ENCODE peak calls at places on chromosome 13, in four cellular contexts. One of them, this sample, is unnamed.

GRCh38 chr13:73722120-73722519 is 412.1 kb downstream of the KLF12 start:
- DNase-seq in mesendoderm: peak
- DNase-seq in trophoblast cell: no peak
- DNase-seq in H1: no peak
- DNase-seq in this sample: no peak

GRCh38 chr13:27474751-27475268 is 24.4 kb upstream of the MTIF3 start:
- DNase-seq in mesendoderm: no peak
- DNase-seq in H1: no peak
- DNase-seq in trophoblast cell: no peak
- DNase-seq in this sample: no peak

GRCh38 chr13:60139272-60139671 is 24.5 kb downstream of the DIAPH3 start:
- DNase-seq in H1: no peak
- DNase-seq in trophoblast cell: no peak
- DNase-seq in mesendoderm: no peak
- DNase-seq in this sample: no peak

GRCh38 chr13:42057918-42058530 is 9.6 kb downstream of the DGKH start:
- DNase-seq in mesendoderm: no peak
- DNase-seq in trophoblast cell: no peak
- DNase-seq in H1: no peak
- DNase-seq in this sample: no peak

GRCh38 chr13:98214707-98215106 is 37.6 kb upstream of the RNF113B start:
- DNase-seq in mesendoderm: no peak
- DNase-seq in trophoblast cell: peak
- DNase-seq in H1: no peak
- DNase-seq in this sample: no peak

GRCh38 chr13:59305896-59306295 is 857.8 kb downstream of the DIAPH3 start:
- DNase-seq in mesendoderm: no peak
- DNase-seq in H1: no peak
- DNase-seq in trophoblast cell: no peak
- DNase-seq in this sample: no peak

GRCh38 chr13:89490661-89491060 is 1819.5 kb downstream of the SLITRK5 start:
- DNase-seq in H1: no peak
- DNase-seq in trophoblast cell: no peak
- DNase-seq in mesendoderm: no peak
- DNase-seq in this sample: no peak

GRCh38 chr13:51769455-51770127 is 34.4 kb downstream of the DHRS12 start:
- DNase-seq in trophoblast cell: no peak
- DNase-seq in mesendoderm: no peak
- DNase-seq in H1: no peak
- DNase-seq in this sample: no peak

GRCh38 chr13:112651306-112651705 is 38.5 kb upstream of the ATP11A start:
- DNase-seq in mesendoderm: no peak
- DNase-seq in trophoblast cell: no peak
- DNase-seq in H1: no peak
- DNase-seq in this sample: no peak

GRCh38 chr13:59229861-59230260 is 933.9 kb downstream of the DIAPH3 start:
- DNase-seq in trophoblast cell: no peak
- DNase-seq in H1: no peak
- DNase-seq in mesendoderm: no peak
- DNase-seq in this sample: no peak

GRCh38 chr13:22789027-22789593 is 391.7 kb upstream of the SGCG start:
- DNase-seq in trophoblast cell: no peak
- DNase-seq in H1: no peak
- DNase-seq in mesendoderm: no peak
- DNase-seq in this sample: no peak

GRCh38 chr13:45718063-45718462 is 15.9 kb downstream of the CBY2 start:
- DNase-seq in mesendoderm: peak
- DNase-seq in trophoblast cell: no peak
- DNase-seq in H1: no peak
- DNase-seq in this sample: no peak

GRCh38 chr13:110442946-110443632 is 118.4 kb downstream of the RAB20 start:
- DNase-seq in trophoblast cell: no peak
- DNase-seq in H1: no peak
- DNase-seq in mesendoderm: no peak
- DNase-seq in this sample: no peak

GRCh38 chr13:43272866-43273265 is 249.5 kb downstream of the DNAJC15 start:
- DNase-seq in mesendoderm: peak
- DNase-seq in H1: no peak
- DNase-seq in trophoblast cell: no peak
- DNase-seq in this sample: no peak

GRCh38 chr13:25847145-25847544 is 204.7 kb downstream of the SHISA2 start:
- DNase-seq in H1: no peak
- DNase-seq in trophoblast cell: no peak
- DNase-seq in mesendoderm: no peak
- DNase-seq in this sample: no peak

GRCh38 chr13:113160983-113161382 is 2.5 kb downstream of the PROZ start:
- DNase-seq in H1: no peak
- DNase-seq in trophoblast cell: no peak
- DNase-seq in mesendoderm: no peak
- DNase-seq in this sample: no peak

GRCh38 chr13:49996951-49997895 is at the start of gene TRIM13:
- DNase-seq in mesendoderm: peak
- DNase-seq in H1: peak
- DNase-seq in trophoblast cell: peak
- DNase-seq in this sample: peak
- H2AK5ac ChIP-seq in mesendoderm: no peak
- H2AK5ac ChIP-seq in H1: no peak
- H2AK5ac ChIP-seq in trophoblast cell: peak
- H2AK5ac ChIP-seq in this sample: peak

GRCh38 chr13:95585867-95586266 is 33.3 kb downstream of the CLDN10 start:
- DNase-seq in mesendoderm: no peak
- DNase-seq in H1: no peak
- DNase-seq in trophoblast cell: peak
- DNase-seq in this sample: no peak
- H2BK5ac ChIP-seq in mesendoderm: no peak
- H2BK5ac ChIP-seq in H1: no peak
- H2BK5ac ChIP-seq in trophoblast cell: no peak
- H2BK5ac ChIP-seq in this sample: no peak

GRCh38 chr13:55632402-55632801 is 1508.3 kb upstream of the PRR20A start:
- DNase-seq in trophoblast cell: no peak
- DNase-seq in mesendoderm: no peak
- DNase-seq in H1: no peak
- DNase-seq in this sample: no peak
- H3K4me2 ChIP-seq in trophoblast cell: no peak
- H3K4me2 ChIP-seq in mesendoderm: no peak
- H3K4me2 ChIP-seq in H1: no peak
- H3K4me2 ChIP-seq in this sample: no peak

DNA sequence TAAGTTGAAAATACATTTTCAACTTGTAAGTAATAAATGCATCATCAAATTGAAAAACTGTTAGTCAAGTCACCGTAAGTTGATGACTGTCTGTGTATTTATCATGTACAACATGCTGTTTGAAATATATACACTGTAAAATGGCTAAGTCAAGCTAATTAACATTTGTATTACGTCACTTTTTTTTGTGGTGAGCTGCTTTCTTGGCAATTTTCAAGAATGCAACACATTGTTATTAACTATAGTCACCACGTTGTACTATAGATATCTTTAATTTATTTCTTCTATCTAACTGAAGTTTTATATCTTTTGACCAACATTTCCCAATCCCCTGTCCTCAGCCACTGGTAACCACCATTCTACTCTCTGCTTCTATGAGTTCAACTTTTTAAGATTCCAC is 57.0 kb downstream of the RBM26 start:
- DNase-seq in mesendoderm: no peak
- DNase-seq in H1: no peak
- DNase-seq in trophoblast cell: no peak
- DNase-seq in this sample: no peak
- H2AK5ac ChIP-seq in mesendoderm: no peak
- H2AK5ac ChIP-seq in H1: no peak
- H2AK5ac ChIP-seq in trophoblast cell: no peak
- H2AK5ac ChIP-seq in this sample: no peak

DNA sequence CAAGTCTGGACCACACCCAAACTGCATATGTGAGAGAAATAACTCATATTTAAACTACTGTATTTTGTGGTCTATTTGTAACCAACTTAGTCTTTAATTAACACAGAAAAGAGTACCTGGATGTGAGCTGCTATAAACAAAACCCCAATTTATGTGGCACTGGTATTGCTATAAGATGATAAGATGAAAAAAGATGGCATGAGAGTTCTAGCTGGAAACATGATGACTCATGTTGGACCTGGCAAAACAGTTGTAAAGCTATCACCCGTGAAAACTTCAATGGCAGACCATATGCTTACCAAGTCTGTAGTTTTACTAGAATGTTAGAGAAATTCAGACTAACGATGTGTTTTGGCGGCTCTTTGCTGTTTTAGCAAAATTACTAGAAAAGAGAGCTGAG is 69.6 kb upstream of the PCDH9 start:
- DNase-seq in trophoblast cell: no peak
- DNase-seq in mesendoderm: no peak
- DNase-seq in H1: no peak
- DNase-seq in this sample: no peak
- H2BK5ac ChIP-seq in trophoblast cell: no peak
- H2BK5ac ChIP-seq in mesendoderm: no peak
- H2BK5ac ChIP-seq in H1: no peak
- H2BK5ac ChIP-seq in this sample: no peak

GRCh38 chr13:40582531-40582930 is 83.9 kb downstream of the FOXO1 start:
- DNase-seq in H1: no peak
- DNase-seq in trophoblast cell: no peak
- DNase-seq in mesendoderm: no peak
- DNase-seq in this sample: no peak
- H3K4me2 ChIP-seq in H1: no peak
- H3K4me2 ChIP-seq in trophoblast cell: no peak
- H3K4me2 ChIP-seq in mesendoderm: no peak
- H3K4me2 ChIP-seq in this sample: no peak

GRCh38 chr13:101467415-101467814 is 14.9 kb downstream of the ITGBL1 start:
- DNase-seq in mesendoderm: no peak
- DNase-seq in trophoblast cell: no peak
- DNase-seq in H1: no peak
- DNase-seq in this sample: no peak

GRCh38 chr13:101465877-101466276 is 13.4 kb downstream of the ITGBL1 start:
- DNase-seq in H1: no peak
- DNase-seq in trophoblast cell: no peak
- DNase-seq in mesendoderm: no peak
- DNase-seq in this sample: no peak
- H2AK5ac ChIP-seq in H1: no peak
- H2AK5ac ChIP-seq in trophoblast cell: no peak
- H2AK5ac ChIP-seq in mesendoderm: no peak
- H2AK5ac ChIP-seq in this sample: no peak

This sample was measured in neuronal stem cell.